ENCODE peak calls at places on chromosomes 6 and 20, in five cellular contexts. One of them, this sample, is unnamed.

GRCh38 chr6:34360556-34360955 is 31.9 kb downstream of the NUDT3 start:
- DNase-seq in brain microvascular endothelial cell: no peak
- DNase-seq in transverse colon: no peak
- DNase-seq in right lobe of liver: no peak
- DNase-seq in spleen: no peak
- DNase-seq in this sample: peak; percentile 81

GRCh38 chr6:68738039-68738438 is 103.0 kb downstream of the ADGRB3 start:
- DNase-seq in brain microvascular endothelial cell: no peak
- DNase-seq in transverse colon: no peak
- DNase-seq in right lobe of liver: no peak
- DNase-seq in spleen: no peak
- DNase-seq in this sample: no peak

GRCh38 chr6:42279966-42280629 is 62.4 kb upstream of the MRPS10 start:
- DNase-seq in brain microvascular endothelial cell: peak; percentile 20
- DNase-seq in transverse colon: no peak
- DNase-seq in right lobe of liver: no peak
- DNase-seq in spleen: no peak
- DNase-seq in this sample: peak; percentile 49

GRCh38 chr6:42239333-42239732 is 21.7 kb upstream of the MRPS10 start:
- DNase-seq in brain microvascular endothelial cell: no peak
- DNase-seq in transverse colon: no peak
- DNase-seq in right lobe of liver: no peak
- DNase-seq in spleen: no peak
- DNase-seq in this sample: no peak

GRCh38 chr6:209432-210103 is 82.7 kb upstream of the DUSP22 start:
- DNase-seq in brain microvascular endothelial cell: no peak
- DNase-seq in transverse colon: no peak
- DNase-seq in right lobe of liver: no peak
- DNase-seq in spleen: no peak
- DNase-seq in this sample: no peak

GRCh38 chr20:43870484-43870883 is 44.2 kb upstream of the TOX2 start:
- DNase-seq in brain microvascular endothelial cell: no peak
- DNase-seq in transverse colon: no peak
- DNase-seq in right lobe of liver: no peak
- DNase-seq in spleen: no peak
- DNase-seq in this sample: no peak

GRCh38 chr20:3739926-3740599 is 7.6 kb downstream of the HSPA12B start:
- DNase-seq in brain microvascular endothelial cell: no peak
- DNase-seq in transverse colon: no peak
- DNase-seq in right lobe of liver: no peak
- DNase-seq in spleen: no peak
- DNase-seq in this sample: no peak

GRCh38 chr6:57198926-57199636 is 23.0 kb downstream of the RAB23 start:
- DNase-seq in brain microvascular endothelial cell: no peak
- DNase-seq in transverse colon: peak; percentile 53
- DNase-seq in right lobe of liver: no peak
- DNase-seq in spleen: no peak
- DNase-seq in this sample: peak; percentile 64

GRCh38 chr6:56259682-56260081 is 12.3 kb upstream of the COL21A1 start:
- DNase-seq in brain microvascular endothelial cell: peak; percentile 72
- DNase-seq in transverse colon: no peak
- DNase-seq in right lobe of liver: no peak
- DNase-seq in spleen: no peak
- DNase-seq in this sample: peak; percentile 45

GRCh38 chr6:143673638-143674037 is 4.1 kb upstream of the PHACTR2 start:
- DNase-seq in brain microvascular endothelial cell: peak; percentile 32
- DNase-seq in transverse colon: peak; percentile 52
- DNase-seq in right lobe of liver: no peak
- DNase-seq in spleen: no peak
- DNase-seq in this sample: peak; percentile 80

GRCh38 chr20:62821726-62822210 is 4.9 kb downstream of the COL9A3 start:
- DNase-seq in brain microvascular endothelial cell: no peak
- DNase-seq in transverse colon: no peak
- DNase-seq in right lobe of liver: no peak
- DNase-seq in spleen: no peak
- DNase-seq in this sample: no peak

GRCh38 chr20:38460040-38460623 is 12.5 kb upstream of the RALGAPB start:
- DNase-seq in brain microvascular endothelial cell: peak; percentile 85
- DNase-seq in transverse colon: peak; percentile 40
- DNase-seq in right lobe of liver: no peak
- DNase-seq in spleen: no peak
- DNase-seq in this sample: peak; percentile 88

GRCh38 chr6:146901940-146902816 is 302.0 kb upstream of the STXBP5 start:
- DNase-seq in brain microvascular endothelial cell: no peak
- DNase-seq in transverse colon: no peak
- DNase-seq in right lobe of liver: no peak
- DNase-seq in spleen: no peak
- DNase-seq in this sample: peak; percentile 41

GRCh38 chr20:21338291-21338690 is 35.2 kb downstream of the XRN2 start:
- DNase-seq in brain microvascular endothelial cell: no peak
- DNase-seq in transverse colon: no peak
- DNase-seq in right lobe of liver: no peak
- DNase-seq in spleen: no peak
- DNase-seq in this sample: no peak

GRCh38 chr6:154157082-154157481 is 118.0 kb downstream of the OPRM1 start:
- DNase-seq in brain microvascular endothelial cell: no peak
- DNase-seq in transverse colon: no peak
- DNase-seq in right lobe of liver: no peak
- DNase-seq in spleen: no peak
- DNase-seq in this sample: no peak

GRCh38 chr6:87181903-87182302 is 26.5 kb downstream of the ZNF292 start:
- DNase-seq in brain microvascular endothelial cell: no peak
- DNase-seq in transverse colon: no peak
- DNase-seq in right lobe of liver: no peak
- DNase-seq in spleen: no peak
- DNase-seq in this sample: no peak

GRCh38 chr20:36346256-36346655 is 40.1 kb downstream of the DLGAP4 start:
- DNase-seq in brain microvascular endothelial cell: no peak
- DNase-seq in transverse colon: no peak
- DNase-seq in right lobe of liver: no peak
- DNase-seq in spleen: no peak
- DNase-seq in this sample: no peak

GRCh38 chr20:25273046-25273445 is 25.2 kb downstream of the PYGB start:
- DNase-seq in brain microvascular endothelial cell: no peak
- DNase-seq in transverse colon: peak; percentile 3
- DNase-seq in right lobe of liver: peak; percentile 30
- DNase-seq in spleen: peak; percentile 59
- DNase-seq in this sample: no peak

GRCh38 chr20:59571591-59572314 is 32.6 kb upstream of the PHACTR3 start:
- DNase-seq in brain microvascular endothelial cell: peak; percentile 25
- DNase-seq in transverse colon: peak; percentile 59
- DNase-seq in right lobe of liver: peak; percentile 60
- DNase-seq in spleen: peak; percentile 86
- DNase-seq in this sample: peak; percentile 39

GRCh38 chr6:21678990-21679389 is 85.4 kb downstream of the SOX4 start:
- DNase-seq in brain microvascular endothelial cell: peak; percentile 89
- DNase-seq in transverse colon: no peak
- DNase-seq in right lobe of liver: no peak
- DNase-seq in spleen: no peak
- DNase-seq in this sample: peak; percentile 77

GRCh38 chr20:25000268-25000801 is 7.8 kb upstream of the APMAP start:
- DNase-seq in brain microvascular endothelial cell: peak; percentile 4
- DNase-seq in transverse colon: peak; percentile 38
- DNase-seq in right lobe of liver: peak; percentile 49
- DNase-seq in spleen: peak; percentile 24
- DNase-seq in this sample: peak; percentile 74

GRCh38 chr6:52341861-52342260 is 20.1 kb upstream of the PAQR8 start:
- DNase-seq in brain microvascular endothelial cell: no peak
- DNase-seq in transverse colon: no peak
- DNase-seq in right lobe of liver: no peak
- DNase-seq in spleen: no peak
- DNase-seq in this sample: no peak

GRCh38 chr6:103874575-103874974 is 985.1 kb downstream of the HACE1 start:
- DNase-seq in brain microvascular endothelial cell: no peak
- DNase-seq in transverse colon: no peak
- DNase-seq in right lobe of liver: no peak
- DNase-seq in spleen: no peak
- DNase-seq in this sample: no peak

GRCh38 chr6:118881440-118882313 is 12.3 kb upstream of the ASF1A start:
- DNase-seq in brain microvascular endothelial cell: no peak
- DNase-seq in transverse colon: no peak
- DNase-seq in right lobe of liver: no peak
- DNase-seq in spleen: no peak
- DNase-seq in this sample: no peak

GRCh38 chr20:50645253-50646068 is 45.9 kb downstream of the RIPOR3 start:
- DNase-seq in brain microvascular endothelial cell: peak; percentile 95
- DNase-seq in transverse colon: peak; percentile 71
- DNase-seq in right lobe of liver: no peak
- DNase-seq in spleen: no peak
- DNase-seq in this sample: peak; percentile 100

GRCh38 chr6:105793132-105793531 is 293.0 kb upstream of the PRDM1 start:
- DNase-seq in brain microvascular endothelial cell: no peak
- DNase-seq in transverse colon: peak; percentile 22
- DNase-seq in right lobe of liver: peak; percentile 73
- DNase-seq in spleen: no peak
- DNase-seq in this sample: no peak

GRCh38 chr6:152458648-152459047 is 178.5 kb downstream of the SYNE1 start:
- DNase-seq in brain microvascular endothelial cell: peak; percentile 25
- DNase-seq in transverse colon: no peak
- DNase-seq in right lobe of liver: no peak
- DNase-seq in spleen: no peak
- DNase-seq in this sample: peak; percentile 70

GRCh38 chr20:13870349-13870748 is 85.5 kb downstream of the NDUFAF5 start:
- DNase-seq in brain microvascular endothelial cell: no peak
- DNase-seq in transverse colon: no peak
- DNase-seq in right lobe of liver: no peak
- DNase-seq in spleen: no peak
- DNase-seq in this sample: no peak

GRCh38 chr20:49570828-49571552 is 3.1 kb upstream of the PTGIS start:
- DNase-seq in brain microvascular endothelial cell: peak; percentile 43
- DNase-seq in transverse colon: no peak
- DNase-seq in right lobe of liver: peak; percentile 8
- DNase-seq in spleen: no peak
- DNase-seq in this sample: peak; percentile 59

GRCh38 chr6:21769405-21769851 is 175.9 kb downstream of the SOX4 start:
- DNase-seq in brain microvascular endothelial cell: peak; percentile 92
- DNase-seq in transverse colon: no peak
- DNase-seq in right lobe of liver: no peak
- DNase-seq in spleen: no peak
- DNase-seq in this sample: peak; percentile 97

GRCh38 chr6:155261146-155261900 is 2.5 kb upstream of the CLDN20 start:
- DNase-seq in brain microvascular endothelial cell: no peak
- DNase-seq in transverse colon: no peak
- DNase-seq in right lobe of liver: no peak
- DNase-seq in spleen: no peak
- DNase-seq in this sample: no peak

GRCh38 chr6:14622135-14622534 is 504.6 kb downstream of the CD83 start:
- DNase-seq in brain microvascular endothelial cell: no peak
- DNase-seq in transverse colon: no peak
- DNase-seq in right lobe of liver: no peak
- DNase-seq in spleen: no peak
- DNase-seq in this sample: no peak

GRCh38 chr6:14621518-14621917 is 503.9 kb downstream of the CD83 start:
- DNase-seq in brain microvascular endothelial cell: no peak
- DNase-seq in transverse colon: no peak
- DNase-seq in right lobe of liver: no peak
- DNase-seq in spleen: no peak
- DNase-seq in this sample: no peak

GRCh38 chr6:14619419-14619781 is 501.8 kb downstream of the CD83 start:
- DNase-seq in brain microvascular endothelial cell: no peak
- DNase-seq in transverse colon: no peak
- DNase-seq in right lobe of liver: no peak
- DNase-seq in spleen: no peak
- DNase-seq in this sample: no peak

GRCh38 chr6:14618759-14619418 is 501.3 kb downstream of the CD83 start:
- DNase-seq in brain microvascular endothelial cell: no peak
- DNase-seq in transverse colon: no peak
- DNase-seq in right lobe of liver: no peak
- DNase-seq in spleen: no peak
- DNase-seq in this sample: no peak

DNA sequence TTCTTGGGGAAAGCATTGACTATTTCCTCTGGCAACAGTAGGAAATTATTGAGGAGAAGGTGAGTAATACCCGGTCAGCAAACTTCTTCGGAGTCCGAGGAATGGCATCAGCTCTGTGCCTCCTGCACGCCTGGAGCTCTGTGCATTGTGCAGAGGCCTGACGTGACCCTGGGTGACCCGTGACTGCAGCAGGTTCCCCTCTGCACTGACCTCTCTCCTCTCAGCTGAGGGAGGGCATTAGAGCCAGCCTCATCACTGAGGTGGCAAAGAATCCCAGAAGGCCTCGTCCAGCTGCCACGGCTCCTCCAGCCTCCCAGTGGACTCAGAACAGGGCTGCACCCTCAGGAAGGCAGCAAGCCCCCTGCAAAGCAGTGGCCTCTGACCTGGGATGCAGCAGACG is 502.9 kb downstream of the CD83 start:
- DNase-seq in brain microvascular endothelial cell: no peak
- DNase-seq in transverse colon: no peak
- DNase-seq in right lobe of liver: no peak
- DNase-seq in spleen: no peak
- DNase-seq in this sample: no peak
- TF ChIP-seq CTCF in brain microvascular endothelial cell: peak; percentile 17
- TF ChIP-seq CTCF in transverse colon: no peak
- TF ChIP-seq CTCF in right lobe of liver: no peak
- TF ChIP-seq CTCF in spleen: no peak
- TF ChIP-seq CTCF in this sample: no peak

GRCh38 chr6:156848123-156848522 is 70.9 kb downstream of the ARID1B start:
- DNase-seq in brain microvascular endothelial cell: no peak
- DNase-seq in transverse colon: no peak
- DNase-seq in right lobe of liver: no peak
- DNase-seq in spleen: no peak
- DNase-seq in this sample: no peak
- H3K4me3 ChIP-seq in brain microvascular endothelial cell: no peak overlapping the region
- H3K4me3 ChIP-seq in transverse colon: no peak overlapping the region
- H3K4me3 ChIP-seq in right lobe of liver: no peak overlapping the region
- H3K4me3 ChIP-seq in spleen: no peak overlapping the region
- H3K4me3 ChIP-seq in this sample: no peak overlapping the region

DNA sequence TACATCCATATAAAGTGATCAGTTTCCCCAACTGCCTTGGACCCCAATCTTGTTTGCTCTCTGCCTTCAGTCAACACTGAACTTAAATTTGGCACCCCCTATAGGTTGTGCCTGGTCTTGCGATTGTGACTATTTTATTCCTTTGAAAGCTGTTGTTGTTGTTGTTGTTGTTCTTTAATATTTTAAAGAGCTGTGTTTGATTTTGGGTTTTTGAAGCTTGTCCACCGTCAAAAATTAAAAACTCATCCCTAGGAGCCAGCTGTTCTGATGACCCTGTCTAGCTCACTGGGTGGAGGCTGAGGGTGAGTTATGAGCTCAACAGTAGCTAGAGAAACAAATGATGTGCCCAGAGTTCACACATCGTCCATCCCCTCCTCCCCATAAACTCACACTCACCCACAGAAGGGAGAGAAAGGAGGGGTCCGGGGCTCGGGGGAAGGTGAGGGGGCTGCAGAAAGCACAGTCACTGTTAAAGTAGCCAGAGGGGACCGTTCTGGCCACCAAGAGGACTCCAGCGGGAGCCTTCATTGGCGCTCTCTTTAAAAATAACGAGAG is 4.0 kb downstream of the SIM1 start:
- DNase-seq in brain microvascular endothelial cell: no peak
- DNase-seq in transverse colon: no peak
- DNase-seq in right lobe of liver: no peak
- DNase-seq in spleen: no peak
- DNase-seq in this sample: no peak
- TF ChIP-seq CTCF in brain microvascular endothelial cell: peak; percentile 56
- TF ChIP-seq CTCF in transverse colon: no peak
- TF ChIP-seq CTCF in right lobe of liver: no peak
- TF ChIP-seq CTCF in spleen: no peak
- TF ChIP-seq CTCF in this sample: peak; percentile 33

GRCh38 chr6:157376241-157376640 is 4.7 kb upstream of the ZDHHC14 start:
- DNase-seq in brain microvascular endothelial cell: no peak
- DNase-seq in transverse colon: no peak
- DNase-seq in right lobe of liver: no peak
- DNase-seq in spleen: no peak
- DNase-seq in this sample: no peak
- H3K4me3 ChIP-seq in brain microvascular endothelial cell: no peak overlapping the region
- H3K4me3 ChIP-seq in transverse colon: no peak overlapping the region
- H3K4me3 ChIP-seq in right lobe of liver: no peak overlapping the region
- H3K4me3 ChIP-seq in spleen: no peak overlapping the region
- H3K4me3 ChIP-seq in this sample: no peak overlapping the region